ENCODE peak calls at places on chromosomes 6 and 20, in four cellular contexts. V is ecto neural progenitor cell; J is HFFc6; O is stimulated activated CD4-positive, alpha-beta T cell treated with anti-CD3 and anti-CD28 coated beads, TNF-alpha, amount 100 ng/mL, for 24 hours. W is an unnamed sample.

GRCh38 chr6:30840922-30841643 is 43.2 kb upstream of the DDR1 start:
- DNase-seq in V (no peak), J (no peak), O (no peak), W (no peak)

GRCh38 chr6:166629628-166630027 is 2.6 kb upstream of the RPS6KA2 start:
- DNase-seq in V (no peak), J (peak), O (no peak), W (no peak)

GRCh38 chr20:4217349-4217761 is 202.0 kb upstream of the RNF24 start:
- DNase-seq in V (peak), J (no peak), O (no peak), W (no peak)

GRCh38 chr6:77341058-77341986 is 122.0 kb downstream of the HTR1B start:
- DNase-seq in V (no peak), J (no peak), O (no peak), W (no peak)

GRCh38 chr20:61939691-61940360 is 125.9 kb downstream of the TAF4 start:
- DNase-seq in V (no peak), J (no peak), O (no peak), W (no peak)

GRCh38 chr20:57394087-57395082 is 3.2 kb downstream of the RBM38 start:
- DNase-seq in V (no peak), J (no peak), O (no peak), W (no peak)

GRCh38 chr20:57801046-57801445 is 91.2 kb upstream of the PMEPA1 start:
- DNase-seq in V (no peak), J (no peak), O (no peak), W (no peak)

GRCh38 chr6:44176935-44177509 is 18.4 kb downstream of the CAPN11 start:
- DNase-seq in V (no peak), J (no peak), O (no peak), W (no peak)

GRCh38 chr6:28522594-28523557 is 2.8 kb upstream of the GPX5 start:
- DNase-seq in V (no peak), J (no peak), O (no peak), W (no peak)

GRCh38 chr20:11429168-11429567 is 488.5 kb upstream of the BTBD3 start:
- DNase-seq in V (no peak), J (peak), O (no peak), W (no peak)

GRCh38 chr20:57614490-57615471 is 5.4 kb downstream of the ZBP1 start:
- DNase-seq in V (no peak), J (no peak), O (no peak), W (no peak)

GRCh38 chr20:56957737-56958553 is 308.5 kb downstream of the BMP7 start:
- DNase-seq in V (peak), J (no peak), O (no peak), W (no peak)

GRCh38 chr6:92267335-92267734 is 1152.0 kb downstream of the EPHA7 start:
- DNase-seq in V (no peak), J (no peak), O (no peak), W (no peak)

GRCh38 chr20:61451009-61451408 is 198.9 kb downstream of the CDH4 start:
- DNase-seq in V (no peak), J (no peak), O (no peak), W (no peak)

GRCh38 chr6:100116409-100117194 is 122.6 kb upstream of the MCHR2 start:
- DNase-seq in V (peak), J (peak), O (no peak), W (no peak)

GRCh38 chr6:30213999-30214982 is 1.1 kb upstream of the TRIM26 start:
- DNase-seq in V (peak), J (peak), O (peak), W (peak)

GRCh38 chr20:12028771-12029170 is 111.1 kb downstream of the BTBD3 start:
- DNase-seq in V (no peak), J (no peak), O (no peak), W (no peak)

GRCh38 chr6:111686249-111686997 is 80.7 kb upstream of the TRAF3IP2 start:
- DNase-seq in V (peak), J (no peak), O (no peak), W (no peak)

GRCh38 chr6:1553562-1554088 is 56.1 kb upstream of the FOXC1 start:
- DNase-seq in V (no peak), J (no peak), O (no peak), W (no peak)

GRCh38 chr6:160198577-160199211 is 59.9 kb downstream of the SLC22A2 start:
- DNase-seq in V (no peak), J (no peak), O (no peak), W (no peak)

GRCh38 chr6:131954775-131955107 is 3.6 kb upstream of the CCN2 start:
- DNase-seq in V (no peak), J (peak), O (no peak), W (no peak)

GRCh38 chr6:117380298-117380697 is 45.4 kb downstream of the ROS1 start:
- DNase-seq in V (no peak), J (no peak), O (no peak), W (no peak)

GRCh38 chr6:95593025-95593424 is 15.7 kb downstream of the MANEA start:
- DNase-seq in V (no peak), J (no peak), O (no peak), W (no peak)

GRCh38 chr6:138012682-138013081 is 94.5 kb downstream of the PERP start:
- DNase-seq in V (no peak), J (no peak), O (no peak), W (no peak)

GRCh38 chr6:53299331-53299835 is 49.4 kb downstream of the ELOVL5 start:
- DNase-seq in V (no peak), J (no peak), O (no peak), W (no peak)

GRCh38 chr20:46898433-46898832 is 3.8 kb downstream of the EYA2 start:
- DNase-seq in V (no peak), J (no peak), O (no peak), W (no peak)

GRCh38 chr20:40481337-40481736 is 207.7 kb downstream of the MAFB start:
- DNase-seq in V (no peak), J (no peak), O (no peak), W (no peak)

GRCh38 chr6:39698789-39699188 is 26.4 kb downstream of the KIF6 start:
- DNase-seq in V (no peak), J (no peak), O (no peak), W (no peak)

GRCh38 chr20:60138263-60139127 is 180.3 kb downstream of the CDH26 start:
- DNase-seq in V (no peak), J (no peak), O (peak), W (no peak)

GRCh38 chr6:54776891-54777290 is 69.7 kb upstream of the FAM83B start:
- DNase-seq in V (no peak), J (no peak), O (no peak), W (no peak)

GRCh38 chr20:56361888-56362287 is 3.1 kb downstream of the FAM210B start:
- DNase-seq in V (no peak), J (no peak), O (no peak), W (no peak)

GRCh38 chr20:46563170-46563847 is 12.9 kb upstream of the OCSTAMP start:
- DNase-seq in V (peak), J (no peak), O (no peak), W (no peak)

GRCh38 chr6:524803-525202 is 132.1 kb downstream of the HUS1B start:
- DNase-seq in V (no peak), J (no peak), O (peak), W (no peak)

GRCh38 chr20:47455133-47456040 is 46.3 kb upstream of the NCOA3 start:
- DNase-seq in V (no peak), J (no peak), O (no peak), W (no peak)

W was measured in activated CD4-positive, CD25-positive, alpha-beta regulatory T cell treated with anti-CD3 and anti-CD28 coated beads, Interleukin-2, amount 50 U/mL, for 16 hours.